ENCODE peak calls at places on chromosomes 1 and 21, in seven cellular contexts. E, T, V, G, Z, F and H are unnamed samples. For H3K4me1, the result is how much of the 10 kb centered on the place peaks cover.

GRCh38 chr1:30083800-30084464 is 639.5 kb downstream of the MATN1 start:
- DNase-seq in T (no peak), G (peak), E (peak), V (no peak), F (no peak), Z (no peak), H (no peak)

GRCh38 chr1:100400332-100400933 is 48.1 kb downstream of the CDC14A start:
- DNase-seq in T (no peak), E (peak), F (peak), Z (peak), G (no peak), V (peak), H (no peak)

GRCh38 chr1:98323906-98324358 is 337.6 kb upstream of the SNX7 start:
- DNase-seq in V (no peak), G (peak), Z (no peak), T (no peak), E (peak), F (peak), H (no peak)

GRCh38 chr21:43361493-43362296 is 65.2 kb downstream of the SIK1 start:
- DNase-seq in G (peak), Z (peak), E (peak), T (no peak), V (peak), F (peak), H (no peak)

GRCh38 chr1:181150273-181150672 is 61.8 kb downstream of the IER5 start:
- DNase-seq in G (no peak), Z (no peak), V (no peak), T (no peak), F (no peak), E (no peak), H (no peak)

GRCh38 chr1:226034482-226034881 is 28.0 kb upstream of the H3-3A start:
- DNase-seq in F (peak), T (peak), G (peak), V (no peak), E (no peak), Z (no peak), H (peak)

GRCh38 chr1:169891539-169891885 is 2.2 kb downstream of the SCYL3 start:
- DNase-seq in Z (no peak), E (peak), V (no peak), F (no peak), G (no peak), T (no peak), H (no peak)

GRCh38 chr1:25080294-25081209 is 150.5 kb upstream of the RUNX3 start:
- DNase-seq in E (peak), T (no peak), F (no peak), Z (no peak), G (peak), V (no peak), H (no peak)

GRCh38 chr1:181086926-181087325 is 1.6 kb upstream of the IER5 start:
- DNase-seq in F (no peak), V (no peak), G (peak), Z (no peak), T (no peak), E (no peak), H (no peak)

GRCh38 chr1:26378088-26378878 is 5.7 kb upstream of the ZNF683 start:
- DNase-seq in T (no peak), Z (peak), V (peak), E (peak), G (peak), F (peak), H (no peak)

GRCh38 chr1:84170171-84170570 is 26.1 kb downstream of the PRKACB start:
- DNase-seq in Z (no peak), T (no peak), G (no peak), F (no peak), V (no peak), E (no peak), H (no peak)

GRCh38 chr21:33643658-33644311 is 1.5 kb downstream of the ITSN1 start:
- DNase-seq in T (no peak), F (no peak), G (peak), V (no peak), E (no peak), Z (peak), H (no peak)

GRCh38 chr1:161733526-161733925 is 12.2 kb downstream of the FCRLB start:
- DNase-seq in Z (no peak), V (no peak), G (peak), F (no peak), E (peak), T (no peak), H (no peak)

GRCh38 chr1:84141177-84142003 is 2.7 kb upstream of the PRKACB start:
- DNase-seq in E (peak), F (no peak), T (no peak), V (peak), Z (peak), G (peak), H (no peak)

GRCh38 chr1:45994423-45994822 is 138.0 kb downstream of the PIK3R3 start:
- DNase-seq in F (no peak), T (no peak), E (no peak), G (no peak), V (no peak), Z (no peak), H (no peak)

GRCh38 chr1:84598418-84598817 is 24.2 kb upstream of the CTBS start:
- DNase-seq in E (peak), Z (no peak), V (no peak), F (no peak), G (peak), T (no peak), H (no peak)

GRCh38 chr21:20739421-20739820 is 258.8 kb upstream of the NCAM2 start:
- DNase-seq in F (no peak), V (no peak), Z (no peak), T (no peak), E (no peak), G (no peak), H (peak)

GRCh38 chr1:27868932-27869718 is 3.2 kb upstream of the THEMIS2 start:
- DNase-seq in F (peak), T (peak), E (no peak), G (no peak), V (peak), Z (peak), H (no peak)

GRCh38 chr21:41460578-41461527 is 34.8 kb downstream of the MX1 start:
- DNase-seq in Z (peak), F (peak), E (peak), G (peak), V (peak), T (peak), H (no peak)

GRCh38 chr1:89931950-89932349 is 63.0 kb upstream of the ZNF326 start:
- DNase-seq in T (no peak), Z (no peak), E (no peak), F (no peak), V (no peak), G (no peak), H (no peak)

GRCh38 chr1:85584264-85584781 is 3.8 kb downstream of the CCN1 start:
- DNase-seq in Z (no peak), T (no peak), F (no peak), E (peak), G (peak), V (no peak), H (no peak)

GRCh38 chr1:227730630-227731151 is 4.4 kb downstream of the JMJD4 start:
- DNase-seq in F (no peak), V (no peak), E (no peak), G (no peak), T (no peak), Z (no peak), H (no peak)
- H3K4me1 ChIP-seq in F (under half), V (under half), E (half or more), G (under half), T (under half), Z (under half), H (under half)

GRCh38 chr1:109392788-109393580 is 4.7 kb downstream of the SORT1 start:
- DNase-seq in E (peak), Z (no peak), F (peak), G (peak), T (peak), V (no peak), H (peak)

GRCh38 chr1:109391626-109392025 is 6.1 kb downstream of the SORT1 start:
- DNase-seq in F (no peak), T (no peak), E (no peak), Z (no peak), G (no peak), V (no peak), H (no peak)

GRCh38 chr1:109389638-109390341 is 7.9 kb downstream of the SORT1 start:
- DNase-seq in Z (no peak), E (no peak), T (no peak), V (no peak), G (no peak), F (no peak), H (no peak)

GRCh38 chr1:109392037-109392787 is 5.5 kb downstream of the SORT1 start:
- DNase-seq in T (no peak), E (no peak), Z (no peak), V (no peak), F (no peak), G (peak), H (no peak)

GRCh38 chr1:109391161-109391556 is 6.6 kb downstream of the SORT1 start:
- DNase-seq in Z (no peak), T (no peak), G (peak), F (no peak), V (no peak), E (peak), H (no peak)
- H3K4me1 ChIP-seq in Z (under half), T (half or more), G (under half), F (under half), V (under half), E (under half), H (under half)

GRCh38 chr1:114749835-114750234 is 7.9 kb downstream of the CSDE1 start:
- DNase-seq in Z (no peak), G (no peak), F (no peak), T (no peak), V (no peak), E (no peak), H (no peak)
- H3K4me1 ChIP-seq in Z (half or more), G (under half), F (under half), T (half or more), V (under half), E (under half), H (under half)

GRCh38 chr21:29073222-29074006 is at the start of gene CCT8:
- DNase-seq in F (peak), Z (peak), G (peak), E (peak), T (peak), V (peak), H (peak)

GRCh38 chr21:29074007-29074376 is 544 bp upstream of the CCT8 start:
- DNase-seq in T (no peak), F (no peak), Z (no peak), G (no peak), V (no peak), E (no peak), H (no peak)

GRCh38 chr21:29075706-29076447 is 2.4 kb upstream of the CCT8 start:
- DNase-seq in E (no peak), Z (no peak), T (no peak), G (no peak), F (no peak), V (no peak), H (no peak)

GRCh38 chr21:29074783-29075182 is 1.3 kb upstream of the CCT8 start:
- DNase-seq in F (no peak), E (no peak), V (no peak), Z (no peak), T (no peak), G (no peak), H (no peak)

DNA sequence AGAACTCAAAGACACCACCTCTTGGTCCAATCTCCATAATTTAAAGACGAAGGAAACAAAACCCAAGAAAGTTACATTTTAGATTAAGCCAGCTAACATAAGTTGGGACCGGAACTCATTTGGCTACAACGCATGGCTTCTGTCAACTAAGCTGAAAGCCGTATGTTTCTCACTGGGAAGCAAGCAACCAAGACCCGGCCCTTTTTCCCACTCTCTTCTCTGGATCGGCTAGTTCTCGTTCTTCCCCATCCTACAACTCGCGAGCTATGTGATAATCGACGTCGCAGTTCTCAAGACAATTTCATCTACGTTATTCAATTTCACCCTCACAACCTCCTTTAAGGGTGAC is 601 bp downstream of the CCT8 start:
- DNase-seq in T (no peak), V (no peak), E (peak), F (no peak), Z (no peak), G (peak), H (peak)
- H3K4me1 ChIP-seq in T (under half), V (under half), E (under half), F (under half), Z (under half), G (under half), H (under half)

GRCh38 chr1:153609585-153609907 is 3.4 kb downstream of the S100A16 start:
- DNase-seq in F (no peak), T (no peak), E (no peak), V (no peak), Z (no peak), G (no peak), H (no peak)
- H3K4me1 ChIP-seq in F (under half), T (under half), E (under half), V (under half), Z (under half), G (under half), H (under half)

DNA sequence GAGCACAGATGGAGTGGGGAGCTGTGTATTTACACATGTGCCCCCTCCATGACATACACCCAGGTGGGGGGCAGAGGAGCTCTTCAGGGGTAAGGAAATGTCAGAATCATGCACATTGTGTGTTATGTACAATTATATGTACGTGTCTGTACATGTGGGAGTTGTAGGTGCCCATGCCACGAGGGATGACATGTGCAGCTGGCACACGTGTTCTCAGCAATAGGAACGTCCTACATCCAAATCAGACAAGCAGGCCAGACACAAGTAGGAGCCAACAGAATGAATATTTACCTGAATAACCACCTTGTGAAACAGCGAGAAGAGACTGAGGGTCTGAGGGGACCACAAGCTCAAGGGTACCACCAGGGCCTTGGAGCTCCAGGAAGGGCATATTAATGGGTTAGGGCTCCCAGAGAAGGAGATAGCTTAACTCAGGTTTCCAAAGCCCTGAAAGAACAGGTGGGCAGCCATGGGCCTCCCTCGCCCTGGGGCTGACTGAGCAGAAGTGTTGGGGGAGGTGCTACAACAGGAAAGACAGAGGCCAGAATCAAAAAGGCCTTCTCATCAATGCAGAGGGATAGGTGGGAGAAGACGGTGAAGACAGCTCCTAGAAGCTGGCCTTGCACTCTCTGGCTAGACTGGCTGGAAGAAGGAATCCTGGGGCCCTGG is 3.2 kb downstream of the COL16A1 start:
- DNase-seq in Z (no peak), E (no peak), F (no peak), T (no peak), V (no peak), G (no peak), H (no peak)
- H3K4me1 ChIP-seq in Z (under half), E (half or more), F (under half), T (under half), V (under half), G (under half), H (under half)

DNA sequence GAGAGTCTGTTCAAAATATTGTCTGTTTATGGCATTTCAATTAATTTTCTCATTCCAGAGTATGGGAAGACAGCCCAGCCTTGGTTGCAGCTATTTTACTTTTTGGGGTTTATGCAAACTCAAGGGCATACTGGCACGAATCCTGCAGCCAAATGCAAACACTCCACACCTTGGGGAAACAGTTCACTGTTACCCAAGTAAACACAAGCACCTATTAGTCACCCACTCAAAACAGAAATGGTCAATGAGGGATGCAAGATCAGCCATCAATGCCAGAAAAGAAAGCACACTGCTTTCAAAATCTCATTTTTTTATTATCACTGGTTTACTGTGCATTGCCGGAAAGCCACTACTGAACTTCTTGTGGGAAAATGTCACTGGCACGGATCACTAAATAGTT is 170.6 kb downstream of the RUNX1 start:
- DNase-seq in F (no peak), G (no peak), Z (no peak), E (no peak), V (no peak), T (no peak), H (no peak)
- H3K4me1 ChIP-seq in F (under half), G (under half), Z (under half), E (under half), V (under half), T (under half), H (under half)

DNA sequence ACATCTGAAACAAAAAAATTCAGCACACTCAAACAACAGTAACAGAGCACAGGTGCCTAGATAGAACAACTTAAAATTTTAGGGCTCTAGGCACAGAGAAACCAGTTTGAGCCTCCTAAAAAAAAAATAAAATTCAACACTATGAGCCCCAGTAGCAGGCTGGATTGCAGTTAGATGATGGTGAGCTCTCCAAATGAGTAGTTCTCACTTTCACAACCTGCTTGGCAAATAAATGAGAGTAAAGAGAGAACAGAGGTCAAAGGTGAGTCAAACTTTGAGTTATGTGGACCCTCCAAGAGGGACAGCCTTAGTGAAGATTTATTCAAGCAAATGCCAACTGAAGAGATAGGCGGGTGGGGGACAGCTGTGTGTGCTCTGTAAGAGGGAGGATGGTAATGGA is 3.6 kb downstream of the BEND5 start:
- DNase-seq in T (no peak), V (no peak), E (no peak), Z (no peak), F (no peak), G (no peak), H (no peak)
- H3K4me1 ChIP-seq in T (under half), V (under half), E (under half), Z (under half), F (under half), G (under half), H (under half)

GRCh38 chr1:22801753-22802152 is 91.1 kb downstream of the EPHB2 start:
- DNase-seq in G (no peak), V (no peak), F (no peak), Z (no peak), T (no peak), E (no peak), H (no peak)
- H3K4me1 ChIP-seq in G (under half), V (under half), F (under half), Z (under half), T (under half), E (under half), H (under half)

GRCh38 chr1:167502719-167503452 is 15.4 kb downstream of the CD247 start:
- DNase-seq in E (no peak), Z (no peak), T (no peak), G (no peak), F (peak), V (no peak), H (no peak)
- H3K4me1 ChIP-seq in E (under half), Z (half or more), T (under half), G (under half), F (under half), V (half or more), H (under half)